ENCODE peak calls at places on chromosomes 13 and 19, in six cellular contexts. S is lower leg skin, G is glutamatergic neuron, Y is coronary artery, Q is B cell, K is Peyer's patch. D is an unnamed sample.

GRCh38 chr13:35648109-35648508 is 171.6 kb upstream of the MAB21L1 start:
- DNase-seq in Q (no peak), G (no peak), S (no peak), K (no peak), Y (no peak), D (no peak)

GRCh38 chr19:44925114-44925891 is 10.9 kb downstream of the APOC1 start:
- DNase-seq in Q (no peak), G (no peak), Y (no peak), K (peak; percentile 47), S (peak; percentile 71), D (no peak)

GRCh38 chr13:66210677-66211076 is 1019.5 kb downstream of the PCDH9 start:
- DNase-seq in Q (no peak), K (no peak), Y (no peak), S (no peak), G (no peak), D (no peak)

GRCh38 chr19:2494447-2495129 is 18.7 kb downstream of the GADD45B start:
- DNase-seq in Q (no peak), G (no peak), K (peak; percentile 53), Y (peak; percentile 95), S (peak; percentile 54), D (peak; percentile 82)

GRCh38 chr19:1469936-1470863 is 8.8 kb downstream of the C19orf25 start:
- DNase-seq in Y (no peak), K (peak; percentile 74), S (no peak), G (peak; percentile 79), Q (peak; percentile 68), D (peak; percentile 74)

GRCh38 chr13:45194081-45194939 is 6.5 kb downstream of the KCTD4 start:
- DNase-seq in Y (peak; percentile 76), S (no peak), G (peak; percentile 37), Q (no peak), K (no peak), D (no peak)

GRCh38 chr19:53813996-53814395 is 10.1 kb downstream of the NLRP12 start:
- DNase-seq in Y (no peak), K (no peak), S (no peak), Q (no peak), G (no peak), D (no peak)

GRCh38 chr19:19459707-19460251 is 54.3 kb downstream of the GATAD2A start:
- DNase-seq in K (peak; percentile 87), Q (peak; percentile 63), S (peak; percentile 66), G (no peak), Y (no peak), D (peak; percentile 61)

GRCh38 chr13:39787086-39787487 is 131.6 kb downstream of the COG6 start:
- DNase-seq in G (no peak), Q (no peak), S (no peak), K (no peak), Y (no peak), D (no peak)

GRCh38 chr13:99308481-99309087 is 1.4 kb upstream of the GPR183 start:
- DNase-seq in S (no peak), Q (no peak), K (no peak), G (no peak), Y (no peak), D (no peak)

GRCh38 chr19:1690570-1691307 is 38.3 kb upstream of the TCF3 start:
- DNase-seq in Y (no peak), K (no peak), S (no peak), Q (peak; percentile 55), G (no peak), D (peak; percentile 85)

GRCh38 chr13:30569901-30570576 is 47.7 kb upstream of the USPL1 start:
- DNase-seq in Y (no peak), Q (no peak), K (no peak), G (no peak), S (peak; percentile 49), D (no peak)

GRCh38 chr19:34667349-34668076 is 9.4 kb downstream of the SCGB2B2 start:
- DNase-seq in Y (no peak), K (no peak), G (peak; percentile 6), Q (no peak), S (no peak), D (no peak)

GRCh38 chr19:28103916-28104315 is 1109.0 kb downstream of the UQCRFS1 start:
- DNase-seq in Y (no peak), K (no peak), Q (no peak), S (no peak), G (no peak), D (no peak)

GRCh38 chr13:111945086-111945485 is 121.9 kb upstream of the SOX1 start:
- DNase-seq in G (no peak), S (no peak), Y (no peak), K (no peak), Q (no peak), D (no peak)

GRCh38 chr13:32969516-32969941 is 46.7 kb upstream of the KL start:
- DNase-seq in K (no peak), G (no peak), Q (no peak), Y (no peak), S (no peak), D (peak; percentile 53)

GRCh38 chr13:20231839-20232555 is at the start of gene GJB6:
- DNase-seq in S (no peak), K (no peak), G (peak; percentile 53), Q (no peak), Y (no peak), D (peak; percentile 36)

GRCh38 chr19:57280165-57280912 is at the start of gene ZNF460:
- DNase-seq in Y (peak; percentile 97), S (peak; percentile 96), K (peak; percentile 94), G (peak; percentile 98), Q (peak; percentile 97), D (peak; percentile 95)

GRCh38 chr19:57276430-57276829 is 3.9 kb upstream of the ZNF460 start:
- DNase-seq in G (no peak), Q (no peak), Y (no peak), S (no peak), K (no peak), D (no peak)

GRCh38 chr19:57280913-57281425 is 684 bp downstream of the ZNF460 start:
- DNase-seq in S (no peak), Y (no peak), Q (no peak), K (peak; percentile 21), G (no peak), D (peak; percentile 17)

GRCh38 chr19:57282011-57282636 is 1.8 kb downstream of the ZNF460 start:
- DNase-seq in S (no peak), Y (no peak), G (no peak), K (no peak), Q (no peak), D (peak; percentile 30)

DNA sequence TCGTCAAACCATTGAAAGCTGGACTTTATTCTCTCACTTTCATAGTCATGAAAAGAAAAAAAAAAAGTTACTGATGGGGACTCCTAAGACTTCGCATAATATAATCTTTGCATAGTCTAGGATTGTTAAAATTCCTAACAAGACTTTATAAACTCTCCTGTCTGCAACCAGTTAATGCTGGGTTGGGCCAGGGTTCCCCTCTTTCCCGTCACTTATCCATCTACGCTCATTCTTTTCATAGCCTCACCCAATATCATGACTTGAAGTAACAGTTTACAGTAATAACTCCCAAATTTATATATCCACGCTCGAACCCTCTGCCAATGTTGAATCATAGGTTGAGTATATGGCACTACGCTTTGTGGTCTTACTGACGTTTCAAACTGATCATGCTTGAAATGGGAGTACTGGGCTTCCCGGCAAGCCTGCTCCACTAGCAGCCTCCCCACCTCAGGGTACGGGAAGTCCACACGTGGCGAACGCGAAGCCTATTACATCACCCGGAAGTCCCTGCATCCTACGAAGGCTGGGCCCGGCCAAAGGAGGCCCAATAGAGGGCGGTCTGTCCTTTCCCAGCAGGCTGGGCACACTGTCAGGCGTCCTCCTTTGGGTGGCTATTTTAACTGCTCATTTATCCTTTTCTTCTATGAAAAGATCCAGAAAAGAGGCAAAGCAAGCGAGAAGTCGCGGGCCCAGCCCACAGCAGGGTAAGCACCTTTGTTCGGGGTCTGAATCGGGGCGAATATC is 694 bp upstream of the ZNF460 start:
- DNase-seq in S (peak; percentile 88), Y (peak; percentile 97), Q (peak; percentile 84), K (peak; percentile 86), G (peak; percentile 85), D (peak; percentile 86)
- TF ChIP-seq CTCF in S (no peak), Y (no peak), Q (peak; percentile 26), K (no peak), G (no peak), D (peak; percentile 57)

DNA sequence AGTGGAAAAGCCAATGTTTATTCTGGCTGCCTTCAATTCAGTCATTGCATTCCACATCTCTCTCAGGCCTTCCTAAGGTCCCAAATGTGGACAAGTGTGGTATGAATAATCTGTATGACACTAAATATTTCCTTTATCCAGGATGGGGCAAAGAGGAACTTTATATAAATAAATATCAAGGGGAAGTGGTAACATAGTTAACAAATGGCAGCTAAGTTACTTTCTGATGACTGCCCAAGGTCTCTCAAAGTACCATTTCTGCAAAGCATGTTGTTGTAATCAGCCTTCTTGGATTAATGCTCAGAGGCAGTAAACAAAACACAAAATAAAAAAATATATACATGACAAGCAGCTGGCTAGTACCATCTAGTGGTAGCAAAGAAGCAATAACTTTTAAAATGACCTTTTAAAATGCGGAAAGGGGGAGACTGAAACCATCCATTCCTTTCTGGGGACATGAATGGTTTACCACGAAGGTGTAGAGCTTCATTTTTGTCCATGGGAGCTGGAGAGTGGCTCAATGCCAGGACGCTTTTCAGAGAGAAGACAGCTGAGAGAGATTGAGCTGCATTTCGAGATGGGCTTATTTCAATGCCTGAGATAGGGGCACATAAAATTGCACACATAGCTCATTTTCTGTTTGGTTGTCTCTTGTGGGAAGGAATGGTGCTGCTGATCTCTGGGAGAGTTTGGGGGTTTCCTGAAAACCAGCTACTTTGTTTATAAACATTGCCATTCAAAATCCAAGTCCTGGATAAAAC is 259.2 kb downstream of the RFC3 start:
- DNase-seq in S (no peak), Q (no peak), K (no peak), Y (no peak), G (no peak), D (no peak)
- TF ChIP-seq CTCF in S (no peak), Q (no peak), K (peak; percentile 10), Y (peak; percentile 21), G (no peak), D (peak; percentile 47)

GRCh38 chr19:9785367-9786331 is 17.1 kb upstream of the ZNF846 start:
- DNase-seq in S (peak; percentile 96), G (peak; percentile 100), Y (peak; percentile 97), K (peak; percentile 100), Q (peak; percentile 95), D (peak; percentile 96)
- TF ChIP-seq CTCF in S (no peak), G (no peak), Y (no peak), K (no peak), Q (no peak), D (no peak)

GRCh38 chr19:42325896-42326771 is 699 bp downstream of the MEGF8 start:
- DNase-seq in S (no peak), G (peak; percentile 54), Y (no peak), Q (peak; percentile 48), K (peak; percentile 19), D (peak; percentile 63)
- TF ChIP-seq CTCF in S (no peak), G (peak; percentile 15), Y (no peak), Q (peak; percentile 27), K (peak; percentile 23), D (peak; percentile 3)

DNA sequence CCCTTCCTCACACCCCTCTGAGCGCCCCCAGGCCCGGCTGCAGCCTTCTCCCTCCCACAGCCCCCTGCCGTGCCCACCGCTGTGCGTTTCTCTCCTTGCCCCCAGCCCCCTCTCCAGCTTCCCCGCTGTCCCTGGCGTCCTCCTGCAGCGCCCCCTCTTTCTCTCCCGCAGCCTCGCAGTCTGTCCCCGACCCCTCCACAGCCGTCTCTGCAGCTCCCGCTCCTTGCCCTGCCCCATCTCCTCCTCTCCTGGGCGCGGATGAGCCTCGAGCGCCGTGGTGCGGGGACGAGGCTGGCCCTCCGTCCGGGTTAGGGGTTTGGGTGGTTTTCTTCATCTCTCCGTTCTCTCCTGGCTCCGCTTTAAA is 1.1 kb downstream of the KMT5C start:
- DNase-seq in G (peak; percentile 71), Q (no peak), Y (no peak), K (no peak), S (no peak), D (no peak)
- TF ChIP-seq CTCF in G (no peak), Q (no peak), Y (no peak), K (no peak), S (no peak), D (peak; percentile 29)

GRCh38 chr13:103772576-103772975 is 706.4 kb upstream of the SLC10A2 start:
- DNase-seq in G (no peak), S (no peak), Q (no peak), K (no peak), Y (no peak), D (no peak)
- TF ChIP-seq CTCF in G (peak; percentile 46), S (no peak), Q (no peak), K (no peak), Y (no peak), D (no peak)